ENCODE peak calls at places on chromosomes 3 and 15, in four cellular contexts. K is NCI-H2081, U is LoVo, W is progenitor cell of endocrine pancreas. B is an unnamed sample.

GRCh38 chr15:40340740-40341400 is at the start of gene CCDC9B:
- DNase-seq in K (peak; percentile 65), U (peak; percentile 94), W (no peak), B (no peak)

GRCh38 chr3:31010491-31010890 is 116.0 kb upstream of the GADL1 start:
- DNase-seq in W (no peak), U (no peak), K (no peak), B (no peak)

GRCh38 chr3:13427662-13428603 is 7.8 kb upstream of the NUP210 start:
- DNase-seq in W (no peak), K (no peak), U (no peak), B (no peak)

GRCh38 chr15:90099868-90100854 is 2.1 kb downstream of the IDH2 start:
- DNase-seq in W (no peak), K (no peak), U (no peak), B (no peak)

GRCh38 chr15:51283026-51283425 is 55.4 kb downstream of the CYP19A1 start:
- DNase-seq in K (no peak), W (no peak), U (no peak), B (no peak)

GRCh38 chr3:152302521-152303021 is 33.8 kb downstream of the MBNL1 start:
- DNase-seq in K (peak; percentile 57), W (no peak), U (no peak), B (no peak)

GRCh38 chr3:178762382-178762781 is 226.1 kb downstream of the KCNMB2 start:
- DNase-seq in W (no peak), K (no peak), U (no peak), B (no peak)

GRCh38 chr3:150220041-150220440 is 188.1 kb upstream of the TSC22D2 start:
- DNase-seq in K (no peak), W (no peak), U (no peak), B (no peak)

GRCh38 chr15:64096486-64097431 is 977 bp downstream of the SNX1 start:
- DNase-seq in K (no peak), U (peak; percentile 20), W (no peak), B (no peak)

GRCh38 chr3:151923901-151924300 is 50.5 kb downstream of the SUCNR1 start:
- DNase-seq in K (no peak), W (no peak), U (no peak), B (no peak)

GRCh38 chr15:44064706-44065105 is 130.4 kb downstream of the FRMD5 start:
- DNase-seq in W (no peak), U (no peak), K (no peak), B (no peak)

GRCh38 chr3:138479355-138479964 is 45.0 kb downstream of the ESYT3 start:
- DNase-seq in W (no peak), U (no peak), K (peak; percentile 81), B (no peak)

GRCh38 chr15:48400086-48400485 is 68.9 kb downstream of the DUT start:
- DNase-seq in W (no peak), U (no peak), K (no peak), B (no peak)

GRCh38 chr15:31125061-31125460 is 23.5 kb upstream of the TRPM1 start:
- DNase-seq in W (no peak), K (peak; percentile 26), U (no peak), B (no peak)